ENCODE peak calls at places on chromosomes 11 and 22, in four cellular contexts. F is tibial artery, D is endothelial cell, V is RKO. E is an unnamed sample.

GRCh38 chr22:50606561-50607365 is 6.2 kb downstream of the MAPK8IP2 start:
- DNase-seq in V (no peak), F (peak), D (no peak), E (no peak)

GRCh38 chr11:44893250-44894216 is 57.1 kb downstream of the TP53I11 start:
- DNase-seq in V (no peak), F (peak), D (no peak), E (peak)

GRCh38 chr11:121965330-121965729 is 150.7 kb downstream of the BLID start:
- DNase-seq in F (no peak), D (no peak), V (no peak), E (no peak)

GRCh38 chr11:113615773-113616172 is 90.3 kb downstream of the TMPRSS5 start:
- DNase-seq in D (no peak), F (no peak), V (no peak), E (no peak)

GRCh38 chr22:45731041-45731797 is 59.6 kb downstream of the ATXN10 start:
- DNase-seq in V (no peak), D (no peak), F (no peak), E (no peak)

GRCh38 chr22:49977578-49977977 is 17.0 kb downstream of the PIM3 start:
- DNase-seq in V (no peak), F (peak), D (no peak), E (no peak)

GRCh38 chr22:19065298-19065859 is 56.8 kb downstream of the DGCR2 start:
- DNase-seq in D (no peak), F (peak), V (no peak), E (no peak)

GRCh38 chr11:20259506-20259905 is 99.2 kb upstream of the DBX1 start:
- DNase-seq in F (no peak), V (no peak), D (no peak), E (no peak)

GRCh38 chr11:64743591-64744543 is at the start of gene RASGRP2:
- DNase-seq in V (no peak), D (peak), F (peak), E (peak)

GRCh38 chr11:14318581-14318981 is 40.4 kb downstream of the RRAS2 start:
- DNase-seq in D (no peak), V (no peak), F (no peak), E (no peak)

GRCh38 chr11:123616505-123617198 is 37.8 kb downstream of the SCN3B start:
- DNase-seq in D (no peak), F (no peak), V (no peak), E (peak)

GRCh38 chr22:22772883-22773282 is 114.7 kb upstream of the IGLL5 start:
- DNase-seq in D (no peak), V (no peak), F (no peak), E (no peak)

GRCh38 chr11:127451852-127452251 is 451.3 kb upstream of the KIRREL3 start:
- DNase-seq in D (no peak), V (no peak), F (no peak), E (peak)

GRCh38 chr11:35847473-35847872 is 96.4 kb upstream of the LDLRAD3 start:
- DNase-seq in V (no peak), F (no peak), D (no peak), E (peak)

GRCh38 chr11:126175261-126175885 is 36.1 kb downstream of the RPUSD4 start:
- DNase-seq in V (no peak), D (no peak), F (no peak), E (no peak)

GRCh38 chr11:103491777-103492176 is 382.6 kb downstream of the DYNC2H1 start:
- DNase-seq in D (no peak), F (no peak), V (no peak), E (no peak)

GRCh38 chr11:115919341-115920086 is 415.3 kb upstream of the CADM1 start:
- DNase-seq in D (no peak), F (no peak), V (peak), E (no peak)

GRCh38 chr11:8066036-8066910 is 14.7 kb upstream of the TUB start:
- DNase-seq in D (no peak), V (no peak), F (no peak), E (no peak)

GRCh38 chr11:116207349-116207748 is 565.4 kb downstream of the BUD13 start:
- DNase-seq in F (peak), V (no peak), D (no peak), E (no peak)

GRCh38 chr11:27444801-27445215 is 27.8 kb downstream of the LGR4 start:
- DNase-seq in F (no peak), D (no peak), V (no peak), E (no peak)